ENCODE peak calls at places on chromosomes 3 and 15, in five cellular contexts. O is H1, V is HepG2, W is GM12878, I is HCT116. T is an unnamed sample.

GRCh38 chr15:78866824-78867223 is 5.9 kb upstream of the MORF4L1 start:
- DNase-seq in O (no peak), V (no peak), W (no peak), I (no peak), T (no peak)

GRCh38 chr15:101272584-101272983 is 4.7 kb downstream of the SELENOS start:
- DNase-seq in O (no peak), V (no peak), W (no peak), I (no peak), T (no peak)

GRCh38 chr3:139935071-139935865 is at the start of gene CLSTN2:
- DNase-seq in O (no peak), V (no peak), W (no peak), I (no peak), T (no peak)

GRCh38 chr3:185764168-185764988 is 60.5 kb downstream of the IGF2BP2 start:
- DNase-seq in O (no peak), V (no peak), W (no peak), I (no peak), T (no peak)

GRCh38 chr15:32646304-32646703 is 4.8 kb downstream of the SCG5 start:
- DNase-seq in O (no peak), V (no peak), W (no peak), I (no peak), T (no peak)

GRCh38 chr3:116291141-116291540 is 154.1 kb downstream of the LSAMP start:
- DNase-seq in O (no peak), V (no peak), W (no peak), I (no peak), T (no peak)

GRCh38 chr3:129966876-129967275 is 7.6 kb upstream of the TRH start:
- DNase-seq in O (no peak), V (no peak), W (no peak), I (no peak), T (no peak)

GRCh38 chr3:79111375-79112052 is 656.3 kb downstream of the ROBO1 start:
- DNase-seq in O (no peak), V (no peak), W (no peak), I (no peak), T (no peak)

GRCh38 chr15:64387562-64388168 is at the start of gene TRIP4:
- DNase-seq in O (peak; percentile 88), V (peak; percentile 93), W (peak; percentile 92), I (peak; percentile 93), T (peak; percentile 88)

GRCh38 chr3:152738656-152739055 is 96.3 kb upstream of the P2RY1 start:
- DNase-seq in O (no peak), V (no peak), W (peak; percentile 60), I (no peak), T (no peak)

GRCh38 chr3:33115024-33115768 is 1.4 kb downstream of the CRTAP start:
- DNase-seq in O (no peak), V (no peak), W (no peak), I (peak; percentile 40), T (peak; percentile 88)

GRCh38 chr3:139620438-139620837 is 57.3 kb downstream of the NMNAT3 start:
- DNase-seq in O (no peak), V (no peak), W (no peak), I (no peak), T (no peak)

GRCh38 chr3:73437828-73438227 is 186.9 kb downstream of the PDZRN3 start:
- DNase-seq in O (no peak), V (no peak), W (no peak), I (no peak), T (no peak)

GRCh38 chr15:40061212-40061901 is 22.4 kb upstream of the SRP14 start:
- DNase-seq in O (no peak), V (no peak), W (peak; percentile 73), I (no peak), T (no peak)

GRCh38 chr3:124998247-124998630 is 57.6 kb downstream of the HEG1 start:
- DNase-seq in O (no peak), V (no peak), W (no peak), I (no peak), T (no peak)

GRCh38 chr3:45367451-45367850 is 20.9 kb upstream of the LARS2 start:
- DNase-seq in O (no peak), V (no peak), W (no peak), I (peak; percentile 27), T (no peak)

GRCh38 chr3:151265866-151266265 is 12.5 kb downstream of the P2RY14 start:
- DNase-seq in O (peak; percentile 17), V (no peak), W (peak; percentile 69), I (no peak), T (no peak)

GRCh38 chr15:52424856-52425431 is 103.7 kb downstream of the MYO5A start:
- DNase-seq in O (no peak), V (no peak), W (no peak), I (no peak), T (no peak)

GRCh38 chr3:52819936-52820335 is 10.5 kb downstream of the ITIH4 start:
- DNase-seq in O (no peak), V (no peak), W (no peak), I (no peak), T (no peak)

GRCh38 chr3:177753498-177754155 is 556.3 kb upstream of the TBL1XR1 start:
- DNase-seq in O (no peak), V (no peak), W (no peak), I (no peak), T (no peak)

GRCh38 chr15:58269455-58270414 is 131.6 kb downstream of the AQP9 start:
- DNase-seq in O (no peak), V (peak; percentile 71), W (peak; percentile 17), I (peak; percentile 42), T (peak; percentile 59)

GRCh38 chr3:98012974-98013373 is 22.1 kb downstream of the GABRR3 start:
- DNase-seq in O (no peak), V (peak; percentile 50), W (no peak), I (no peak), T (no peak)

GRCh38 chr15:79433610-79434009 is 1.5 kb downstream of the MINAR1 start:
- DNase-seq in O (no peak), V (no peak), W (no peak), I (no peak), T (no peak)

GRCh38 chr3:55341502-55342031 is 145.5 kb downstream of the WNT5A start:
- DNase-seq in O (no peak), V (no peak), W (no peak), I (no peak), T (no peak)

GRCh38 chr3:34035775-34036174 is 237.3 kb downstream of the PDCD6IP start:
- DNase-seq in O (no peak), V (no peak), W (no peak), I (no peak), T (no peak)

GRCh38 chr3:119731545-119732343 is 28.9 kb downstream of the CFAP91 start:
- DNase-seq in O (no peak), V (no peak), W (no peak), I (no peak), T (peak; percentile 10)

GRCh38 chr3:65230251-65231140 is 542.7 kb upstream of the ADAMTS9 start:
- DNase-seq in O (no peak), V (no peak), W (no peak), I (no peak), T (peak; percentile 1)

GRCh38 chr15:51758645-51759044 is 7.2 kb downstream of the TMOD2 start:
- DNase-seq in O (no peak), V (no peak), W (no peak), I (no peak), T (peak; percentile 16)

GRCh38 chr3:182904164-182904563 is 76.2 kb downstream of the DCUN1D1 start:
- DNase-seq in O (no peak), V (no peak), W (no peak), I (no peak), T (no peak)

GRCh38 chr15:88525418-88525817 is 21.1 kb downstream of the DET1 start:
- DNase-seq in O (no peak), V (no peak), W (no peak), I (no peak), T (no peak)

GRCh38 chr15:67074886-67075229 is 9.5 kb downstream of the SMAD3 start:
- DNase-seq in O (no peak), V (no peak), W (no peak), I (no peak), T (no peak)

GRCh38 chr3:49899815-49900214 is 3.9 kb downstream of the MST1R start:
- DNase-seq in O (no peak), V (no peak), W (no peak), I (no peak), T (no peak)

GRCh38 chr15:97993310-97993738 is 32.8 kb downstream of the ARRDC4 start:
- DNase-seq in O (no peak), V (no peak), W (no peak), I (no peak), T (peak; percentile 29)

GRCh38 chr15:79036323-79036722 is 54.3 kb downstream of the RASGRF1 start:
- DNase-seq in O (no peak), V (no peak), W (no peak), I (no peak), T (no peak)

GRCh38 chr15:40105517-40106202 is 3.0 kb downstream of the BMF start:
- DNase-seq in O (no peak), V (no peak), W (no peak), I (no peak), T (no peak)

GRCh38 chr15:88803920-88804247 is 648 bp downstream of the ACAN start:
- DNase-seq in O (no peak), V (no peak), W (no peak), I (no peak), T (no peak)

GRCh38 chr3:44069276-44069675 is 172.4 kb upstream of the TOPAZ1 start:
- DNase-seq in O (no peak), V (no peak), W (no peak), I (no peak), T (no peak)

GRCh38 chr3:181570472-181570871 is 141.3 kb upstream of the SOX2 start:
- DNase-seq in O (no peak), V (no peak), W (no peak), I (no peak), T (no peak)
- TF ChIP-seq SRF in O (no peak), V (no peak), W (no peak), I (no peak), T (no peak)

DNA sequence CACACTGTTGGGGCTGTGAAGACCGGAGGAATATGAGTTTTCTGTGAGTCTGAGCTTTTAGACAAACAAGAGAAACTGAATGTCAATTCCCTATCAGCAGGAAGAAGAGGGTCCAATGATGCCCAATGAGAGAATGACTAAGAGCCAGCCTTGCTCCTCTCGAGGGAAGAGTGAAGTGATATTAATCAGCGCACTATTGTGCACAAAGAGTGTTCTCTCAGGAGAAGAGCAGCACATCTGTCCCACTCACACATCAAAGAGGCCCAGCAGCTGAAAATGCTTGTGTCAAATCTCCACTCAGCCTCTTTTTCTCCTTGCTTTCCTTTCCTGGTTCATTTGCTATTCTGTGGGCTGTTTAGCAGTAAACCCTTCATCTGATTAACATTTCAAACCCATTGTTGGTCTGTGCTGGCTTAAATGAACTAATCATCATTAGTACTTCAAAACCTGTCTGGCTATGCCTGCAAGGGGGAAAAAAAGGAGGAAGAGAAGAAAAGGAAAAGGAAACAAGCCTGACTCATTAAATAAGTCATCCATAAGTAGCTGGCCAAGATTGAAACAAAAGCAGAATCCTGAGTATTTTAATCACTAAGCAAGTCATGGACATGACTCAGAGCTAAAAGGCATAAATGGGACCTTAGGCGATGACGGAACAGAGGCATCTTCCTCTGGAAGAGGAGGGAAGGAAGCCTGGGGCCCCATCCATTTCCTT is 912.7 kb downstream of the TUSC7 start:
- DNase-seq in O (no peak), V (no peak), W (no peak), I (no peak), T (no peak)
- TF ChIP-seq SRF in O (no peak), V (no peak), W (no peak), I (no peak), T (no peak)

GRCh38 chr3:160698806-160699205 is 21.8 kb downstream of the ARL14 start:
- DNase-seq in O (no peak), V (no peak), W (no peak), I (no peak), T (no peak)
- TF ChIP-seq SRF in O (no peak), V (no peak), W (no peak), I (no peak), T (no peak)

GRCh38 chr3:58191361-58191991 is 19.3 kb downstream of the DNASE1L3 start:
- DNase-seq in O (no peak), V (peak; percentile 80), W (no peak), I (no peak), T (no peak)
- TF ChIP-seq SRF in O (no peak), V (no peak), W (no peak), I (no peak), T (no peak)

T was measured in K562.